ENCODE peak calls at places on chromosomes 6 and 20, in five cellular contexts. U, W, Y, I and M are unnamed samples.
A peak's percentile ranks its signal among the peaks of the same experiment; 100 is the strongest.

GRCh38 chr6:167396068-167396658 is 71.3 kb downstream of the TTLL2 start:
- DNase-seq in U (no peak), W (no peak), Y (no peak), I (no peak), M (no peak)

GRCh38 chr6:4180653-4181255 is 45.4 kb upstream of the ECI2 start:
- DNase-seq in U (no peak), W (no peak), Y (no peak), I (peak; percentile 43), M (no peak)

GRCh38 chr6:142195862-142196536 is 48.9 kb downstream of the VTA1 start:
- DNase-seq in U (no peak), W (no peak), Y (no peak), I (peak; percentile 4), M (no peak)

GRCh38 chr20:37457928-37458327 is 63.1 kb upstream of the NNAT start:
- DNase-seq in U (no peak), W (no peak), Y (no peak), I (no peak), M (no peak)

GRCh38 chr20:14410869-14411555 is 73.6 kb upstream of the FLRT3 start:
- DNase-seq in U (no peak), W (no peak), Y (no peak), I (no peak), M (no peak)

GRCh38 chr20:28562510-28562898 is 2695.0 kb upstream of the DEFB115 start:
- DNase-seq in U (no peak), W (no peak), Y (no peak), I (peak; percentile 68), M (no peak)

GRCh38 chr6:138988469-138988834 is 399 bp upstream of the REPS1 start:
- DNase-seq in U (no peak), W (no peak), Y (no peak), I (no peak), M (no peak)

GRCh38 chr20:37007898-37008649 is 56.6 kb upstream of the SAMHD1 start:
- DNase-seq in U (peak; percentile 63), W (no peak), Y (no peak), I (peak; percentile 44), M (peak; percentile 38)

DNA sequence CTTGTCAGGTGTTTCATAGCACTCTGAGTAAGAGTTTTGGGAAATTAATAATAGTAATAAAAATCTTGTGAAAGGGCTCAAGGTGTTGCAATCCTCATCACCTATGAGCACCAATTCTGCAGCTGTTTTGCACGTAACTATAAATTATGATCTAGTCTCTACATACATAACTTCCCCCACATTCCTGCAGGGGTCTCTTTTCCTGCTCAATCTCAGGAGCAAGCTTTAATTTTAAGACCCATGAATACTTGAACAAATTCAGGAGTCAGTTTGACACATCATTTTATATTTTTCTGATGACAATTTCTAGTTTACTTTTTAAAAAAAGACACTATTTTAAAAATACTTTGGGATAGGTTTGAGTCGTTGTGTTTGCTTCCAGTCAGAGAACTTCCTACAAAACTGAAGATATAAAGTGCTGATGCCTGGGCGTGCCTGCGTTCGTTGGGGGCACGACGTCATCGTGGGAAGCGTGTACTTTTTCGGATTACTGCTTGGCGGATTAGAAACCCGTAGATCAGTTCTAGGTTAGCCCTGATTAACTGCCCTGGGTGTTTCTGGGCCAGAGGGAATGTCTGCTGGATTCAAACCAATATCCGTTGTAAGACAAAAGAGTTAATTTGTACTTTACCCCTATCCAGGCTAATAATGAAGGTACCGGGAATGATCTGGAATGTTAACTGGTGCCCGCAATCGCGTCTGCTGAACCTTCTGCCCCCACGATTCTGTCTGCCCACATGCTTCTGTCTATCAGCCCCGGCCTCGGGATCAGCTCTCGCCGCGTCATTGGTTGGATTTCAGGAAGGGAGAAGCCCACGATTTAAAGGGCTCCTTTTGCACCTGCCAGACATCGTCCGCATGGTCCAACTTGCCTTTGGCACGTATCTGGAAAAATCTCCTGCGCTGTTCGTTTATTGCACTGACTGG is 940 bp upstream of the E2F3 start:
- DNase-seq in U (peak; percentile 23), W (peak; percentile 62), Y (peak; percentile 50), I (peak; percentile 44), M (peak; percentile 21)
- TF ChIP-seq CTCF in U (no peak), W (peak; percentile 13), Y (no peak), I (peak; percentile 43), M (no peak)

GRCh38 chr20:4326194-4327065 is 311.1 kb upstream of the RNF24 start:
- DNase-seq in U (no peak), W (no peak), Y (no peak), I (no peak), M (no peak)

GRCh38 chr20:4332466-4332865 is 317.1 kb upstream of the RNF24 start:
- DNase-seq in U (no peak), W (no peak), Y (no peak), I (no peak), M (no peak)

GRCh38 chr20:4327956-4328355 is 312.6 kb upstream of the RNF24 start:
- DNase-seq in U (no peak), W (no peak), Y (no peak), I (no peak), M (no peak)

GRCh38 chr20:4328541-4328940 is 313.2 kb upstream of the RNF24 start:
- DNase-seq in U (no peak), W (no peak), Y (no peak), I (no peak), M (no peak)

DNA sequence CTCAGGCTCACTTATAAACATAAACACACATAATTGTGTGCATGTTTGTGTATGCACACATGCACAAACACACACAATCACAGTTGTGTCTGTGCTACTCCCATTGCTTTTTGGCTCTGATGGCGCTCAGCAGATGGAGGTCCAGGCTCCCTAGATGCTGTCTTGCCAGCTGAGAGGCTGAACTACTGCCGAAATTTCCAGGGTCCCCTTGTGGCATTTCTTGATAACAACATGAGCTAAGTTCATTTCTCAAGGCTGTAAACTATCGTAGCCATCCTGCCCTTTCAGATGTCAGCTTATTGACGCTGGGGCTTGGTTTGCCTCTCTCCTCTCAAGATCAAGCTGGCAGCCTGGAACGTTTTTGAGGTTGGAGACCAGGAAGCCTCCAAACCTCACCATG is 313.9 kb upstream of the RNF24 start:
- DNase-seq in U (no peak), W (no peak), Y (no peak), I (no peak), M (no peak)
- TF ChIP-seq CTCF in U (no peak), W (no peak), Y (no peak), I (no peak), M (no peak)

GRCh38 chr6:39389372-39389767 is 66.9 kb upstream of the KCNK16 start:
- DNase-seq in U (no peak), W (no peak), Y (no peak), I (peak; percentile 1), M (no peak)
- TF ChIP-seq CTCF in U (peak; percentile 13), W (peak; percentile 23), Y (no peak), I (peak; percentile 3), M (no peak)

GRCh38 chr20:49675368-49676151 is 38.1 kb downstream of the B4GALT5 start:
- DNase-seq in U (peak; percentile 51), W (no peak), Y (no peak), I (no peak), M (peak; percentile 59)

GRCh38 chr20:49676581-49677291 is 36.9 kb downstream of the B4GALT5 start:
- DNase-seq in U (peak; percentile 29), W (no peak), Y (peak; percentile 48), I (peak; percentile 59), M (peak; percentile 50)

GRCh38 chr20:49671429-49671828 is 42.2 kb downstream of the B4GALT5 start:
- DNase-seq in U (no peak), W (no peak), Y (no peak), I (no peak), M (no peak)

GRCh38 chr20:49672109-49672681 is 41.5 kb downstream of the B4GALT5 start:
- DNase-seq in U (no peak), W (no peak), Y (no peak), I (no peak), M (no peak)

GRCh38 chr20:49674383-49675352 is 39.0 kb downstream of the B4GALT5 start:
- DNase-seq in U (no peak), W (no peak), Y (no peak), I (peak; percentile 82), M (no peak)
- TF ChIP-seq CTCF in U (no peak), W (no peak), Y (no peak), I (peak; percentile 25), M (no peak)

GRCh38 chr20:44336086-44336485 is 757 bp upstream of the R3HDML start:
- DNase-seq in U (no peak), W (peak; percentile 61), Y (no peak), I (no peak), M (no peak)
- TF ChIP-seq CTCF in U (no peak), W (no peak), Y (no peak), I (no peak), M (no peak)